ENCODE peak calls at places on chromosomes 11 and 22, in eight cellular contexts. X is glutamatergic neuron, P is endodermal cell, C is IMR-90, I is upper lobe of right lung, Y is neural progenitor cell, E is heart left ventricle, F is B cell. Z is an unnamed sample.

GRCh38 chr22:46078241-46079092 is 71.9 kb upstream of the PPARA start:
- DNase-seq in X (peak), P (no peak), C (no peak), I (peak), Y (no peak), E (peak), F (no peak), Z (no peak)

GRCh38 chr22:47851586-47851985 is 1089.1 kb downstream of the TBC1D22A start:
- DNase-seq in X (no peak), P (no peak), C (no peak), I (no peak), Y (no peak), E (no peak), F (no peak), Z (no peak)

GRCh38 chr11:129574431-129574830 is 198.8 kb downstream of the BARX2 start:
- DNase-seq in X (no peak), P (no peak), C (no peak), I (no peak), Y (no peak), E (no peak), F (no peak), Z (no peak)

GRCh38 chr11:17991799-17992433 is 20.9 kb downstream of the SERGEF start:
- DNase-seq in X (peak), P (peak), C (peak), I (no peak), Y (peak), E (no peak), F (peak), Z (peak)

GRCh38 chr22:48897959-48898358 is 929.7 kb downstream of the BRD1 start:
- DNase-seq in X (no peak), P (no peak), C (no peak), I (peak), Y (no peak), E (no peak), F (no peak), Z (no peak)

GRCh38 chr11:39786281-39786680 is 1673.2 kb downstream of the LRRC4C start:
- DNase-seq in X (no peak), P (no peak), C (no peak), I (no peak), Y (no peak), E (no peak), F (no peak), Z (no peak)

GRCh38 chr22:19714320-19715252 is at the start of gene SEPTIN5:
- DNase-seq in X (peak), P (no peak), C (no peak), I (no peak), Y (peak), E (peak), F (no peak), Z (peak)

GRCh38 chr11:86802601-86803051 is 2.3 kb downstream of the PRSS23 start:
- DNase-seq in X (no peak), P (peak), C (peak), I (no peak), Y (peak), E (no peak), F (no peak), Z (no peak)

GRCh38 chr11:100760766-100761165 is 73.7 kb downstream of the ARHGAP42 start:
- DNase-seq in X (no peak), P (no peak), C (no peak), I (no peak), Y (no peak), E (no peak), F (no peak), Z (no peak)

GRCh38 chr11:130692220-130692619 is 224.1 kb downstream of the SNX19 start:
- DNase-seq in X (no peak), P (peak), C (no peak), I (no peak), Y (no peak), E (no peak), F (no peak), Z (no peak)

GRCh38 chr11:65041206-65042035 is at the start of gene SAC3D1:
- DNase-seq in X (peak), P (peak), C (peak), I (peak), Y (peak), E (no peak), F (no peak), Z (peak)

GRCh38 chr11:61061081-61061826 is 41.0 kb upstream of the CD5 start:
- DNase-seq in X (no peak), P (peak), C (no peak), I (no peak), Y (no peak), E (no peak), F (peak), Z (no peak)

GRCh38 chr11:120285256-120285655 is 39.8 kb upstream of the TLCD5 start:
- DNase-seq in X (no peak), P (no peak), C (no peak), I (no peak), Y (no peak), E (no peak), F (no peak), Z (no peak)

GRCh38 chr11:42410251-42410956 is 901.4 kb upstream of the API5 start:
- DNase-seq in X (no peak), P (no peak), C (no peak), I (no peak), Y (no peak), E (no peak), F (no peak), Z (no peak)

GRCh38 chr11:43920598-43921419 is 21.6 kb upstream of the C11orf96 start:
- DNase-seq in X (peak), P (no peak), C (peak), I (no peak), Y (no peak), E (peak), F (no peak), Z (no peak)

GRCh38 chr22:32203181-32204105 is 1.4 kb downstream of the RFPL2 start:
- DNase-seq in X (no peak), P (peak), C (no peak), I (no peak), Y (no peak), E (no peak), F (no peak), Z (no peak)

GRCh38 chr22:48846200-48846599 is 981.5 kb downstream of the BRD1 start:
- DNase-seq in X (no peak), P (no peak), C (no peak), I (no peak), Y (no peak), E (no peak), F (no peak), Z (no peak)

GRCh38 chr11:104090767-104091166 is 54.3 kb downstream of the DDI1 start:
- DNase-seq in X (no peak), P (no peak), C (no peak), I (no peak), Y (peak), E (no peak), F (no peak), Z (peak)

GRCh38 chr11:8149726-8150125 is 19.1 kb downstream of the RIC3 start:
- DNase-seq in X (no peak), P (no peak), C (no peak), I (no peak), Y (no peak), E (no peak), F (no peak), Z (no peak)

GRCh38 chr11:63375434-63375833 is 5.8 kb downstream of the SLC22A9 start:
- DNase-seq in X (no peak), P (no peak), C (no peak), I (no peak), Y (no peak), E (no peak), F (no peak), Z (no peak)

GRCh38 chr11:76824980-76825725 is 35.6 kb upstream of the ACER3 start:
- DNase-seq in X (no peak), P (peak), C (peak), I (no peak), Y (no peak), E (no peak), F (no peak), Z (no peak)

GRCh38 chr22:39024923-39025322 is 4.0 kb downstream of the APOBEC3D start:
- DNase-seq in X (no peak), P (no peak), C (no peak), I (no peak), Y (no peak), E (no peak), F (no peak), Z (no peak)

GRCh38 chr11:27719575-27719925 is 19.3 kb upstream of the BDNF start:
- DNase-seq in X (peak), P (no peak), C (no peak), I (no peak), Y (no peak), E (no peak), F (no peak), Z (no peak)

GRCh38 chr11:69385466-69385820 is 91.5 kb downstream of the MYEOV start:
- DNase-seq in X (no peak), P (no peak), C (no peak), I (no peak), Y (no peak), E (no peak), F (no peak), Z (no peak)

GRCh38 chr11:61969838-61970452 is 2.5 kb upstream of the FTH1 start:
- DNase-seq in X (no peak), P (no peak), C (peak), I (no peak), Y (no peak), E (no peak), F (no peak), Z (no peak)

GRCh38 chr11:18770479-18771125 is 21.0 kb downstream of the PTPN5 start:
- DNase-seq in X (no peak), P (no peak), C (no peak), I (no peak), Y (no peak), E (no peak), F (no peak), Z (no peak)

GRCh38 chr11:105670811-105671210 is 60.9 kb downstream of the GRIA4 start:
- DNase-seq in X (no peak), P (no peak), C (peak), I (no peak), Y (no peak), E (no peak), F (no peak), Z (no peak)

GRCh38 chr11:120207517-120207916 is 3.3 kb upstream of the OAF start:
- DNase-seq in X (no peak), P (no peak), C (no peak), I (no peak), Y (no peak), E (no peak), F (no peak), Z (no peak)

GRCh38 chr22:46113110-46113909 is 37.0 kb upstream of the PPARA start:
- DNase-seq in X (no peak), P (no peak), C (no peak), I (no peak), Y (no peak), E (no peak), F (no peak), Z (no peak)

GRCh38 chr11:1619449-1619848 is 2.5 kb downstream of the KRTAP5-4 start:
- DNase-seq in X (no peak), P (no peak), C (peak), I (no peak), Y (no peak), E (no peak), F (no peak), Z (no peak)

DNA sequence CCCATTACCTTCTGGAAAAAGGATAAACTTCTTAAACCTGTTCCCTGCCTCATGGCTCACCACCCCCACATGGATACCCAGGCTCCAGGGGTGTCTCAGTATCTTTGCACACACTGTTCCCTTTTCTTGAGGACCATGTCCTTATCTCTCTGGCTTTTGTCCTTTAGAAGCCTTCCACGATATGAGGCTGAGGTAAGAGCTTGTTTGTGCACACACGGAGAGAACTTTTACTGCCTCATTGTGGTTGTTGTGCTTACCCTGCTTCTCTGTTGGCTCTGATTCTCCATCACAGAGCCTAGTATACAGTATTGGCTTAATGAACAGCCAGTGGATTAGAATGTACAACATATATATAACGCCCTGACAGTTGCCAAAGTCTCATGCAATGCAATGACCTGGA is 117.5 kb downstream of the PLEKHA7 start:
- DNase-seq in X (no peak), P (no peak), C (no peak), I (no peak), Y (no peak), E (no peak), F (no peak), Z (no peak)
- TF ChIP-seq CTCF in X (no peak), P (no peak), C (no peak), I (no peak), Y (no peak), E (no peak), F (no peak), Z (no peak)

GRCh38 chr11:68271023-68271780 is 571 bp downstream of the C11orf24 start:
- DNase-seq in X (peak), P (peak), C (peak), I (no peak), Y (peak), E (peak), F (peak), Z (peak)
- TF ChIP-seq CTCF in X (peak), P (peak), C (peak), I (peak), Y (peak), E (peak), F (peak), Z (peak)

GRCh38 chr11:16271258-16271657 is 85.1 kb downstream of the SOX6 start:
- DNase-seq in X (no peak), P (no peak), C (no peak), I (no peak), Y (no peak), E (no peak), F (no peak), Z (no peak)
- TF ChIP-seq CTCF in X (no peak), P (no peak), C (no peak), I (no peak), Y (no peak), E (no peak), F (no peak), Z (no peak)

DNA sequence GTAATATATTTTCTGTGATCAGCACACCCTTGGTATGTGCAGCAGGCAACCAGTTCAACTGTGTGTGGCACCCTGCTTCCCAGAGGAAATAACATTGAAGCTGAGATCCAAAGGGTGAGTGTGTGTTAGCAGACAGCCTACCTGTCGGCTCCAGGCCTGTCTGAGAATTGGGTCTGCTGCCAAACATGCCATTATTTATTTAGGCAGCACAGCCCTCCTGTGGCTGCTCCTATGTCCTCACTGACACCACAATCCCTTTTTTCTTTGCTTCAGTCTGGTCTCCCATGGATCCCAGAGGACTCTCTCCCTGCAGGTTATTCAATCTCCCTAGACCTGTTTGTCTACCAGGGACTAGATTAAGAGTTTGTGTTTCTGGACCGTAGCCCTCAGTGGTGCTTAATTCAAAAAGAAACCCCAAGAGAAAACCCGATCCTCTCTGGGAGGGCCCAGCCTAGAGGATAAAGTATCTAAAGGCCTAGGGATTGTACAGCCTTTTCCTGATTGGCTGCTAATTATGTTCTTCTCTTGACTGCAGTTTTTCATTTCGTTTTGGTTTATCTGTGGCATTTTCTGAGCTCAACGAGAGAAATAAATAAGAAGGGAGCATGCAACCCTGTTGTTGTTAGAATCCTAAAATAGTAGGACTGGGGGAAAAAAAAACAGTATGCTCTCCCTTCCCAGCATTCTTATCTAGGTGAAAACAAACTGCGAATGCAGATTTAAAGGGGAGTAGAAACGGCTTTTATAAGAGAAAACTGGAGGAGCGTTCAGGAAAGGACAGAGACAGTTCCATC is 24.1 kb downstream of the KCNE3 start:
- DNase-seq in X (no peak), P (peak), C (peak), I (no peak), Y (peak), E (no peak), F (no peak), Z (no peak)
- TF ChIP-seq CTCF in X (no peak), P (peak), C (no peak), I (no peak), Y (no peak), E (peak), F (no peak), Z (no peak)

GRCh38 chr11:13352711-13353110 is 75.1 kb downstream of the BMAL1 start:
- DNase-seq in X (no peak), P (no peak), C (no peak), I (no peak), Y (no peak), E (no peak), F (no peak), Z (no peak)

GRCh38 chr11:13354335-13354734 is 76.7 kb downstream of the BMAL1 start:
- DNase-seq in X (no peak), P (peak), C (peak), I (no peak), Y (peak), E (no peak), F (no peak), Z (no peak)

GRCh38 chr11:13358871-13359270 is 81.3 kb downstream of the BMAL1 start:
- DNase-seq in X (no peak), P (no peak), C (peak), I (no peak), Y (no peak), E (no peak), F (no peak), Z (no peak)

GRCh38 chr11:13355191-13355590 is 77.6 kb downstream of the BMAL1 start:
- DNase-seq in X (no peak), P (no peak), C (no peak), I (no peak), Y (no peak), E (no peak), F (no peak), Z (no peak)

DNA sequence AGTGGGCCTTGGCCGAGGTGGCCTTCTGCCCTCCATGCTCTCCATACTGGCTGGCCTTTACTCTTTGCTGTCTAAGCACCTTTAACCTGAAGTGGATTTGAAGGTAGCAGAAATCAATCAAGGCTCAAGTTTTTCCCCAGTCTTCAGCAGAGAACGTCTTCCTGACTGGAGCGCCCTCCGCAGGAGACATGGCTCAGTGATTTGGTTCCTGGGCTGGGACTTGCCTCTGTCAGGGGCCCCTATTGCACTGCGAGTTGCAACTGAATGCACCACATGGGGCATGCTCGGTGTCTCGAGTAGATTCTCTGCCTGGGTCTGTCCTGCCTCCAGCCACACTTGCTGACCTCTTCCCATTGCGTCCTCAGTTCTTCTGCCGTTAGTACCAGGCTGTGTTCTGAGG is 79.6 kb downstream of the BMAL1 start:
- DNase-seq in X (no peak), P (peak), C (no peak), I (no peak), Y (no peak), E (no peak), F (no peak), Z (no peak)
- TF ChIP-seq CTCF in X (no peak), P (peak), C (no peak), I (no peak), Y (peak), E (no peak), F (no peak), Z (no peak)